ENCODE peak calls at places on chromosome 10, in nine cellular contexts. One of them, this sample, is unnamed.

GRCh38 chr10:61869772-61870520 is 31.6 kb upstream of the ARID5B start:
- DNase-seq in left ventricle myocardium inferior: no peak
- DNase-seq in fibroblast of pulmonary artery: peak
- DNase-seq in GM23248: peak
- DNase-seq in H7: no peak
- DNase-seq in lower lobe of right lung: no peak
- DNase-seq in astrocyte of the spinal cord: peak
- DNase-seq in Peyer's patch: no peak
- DNase-seq in fibroblast of mammary gland: peak
- DNase-seq in this sample: no peak

GRCh38 chr10:100744136-100744979 is 1.0 kb upstream of the PAX2 start:
- DNase-seq in Peyer's patch: no peak
- DNase-seq in H7: peak
- DNase-seq in left ventricle myocardium inferior: no peak
- DNase-seq in fibroblast of mammary gland: no peak
- DNase-seq in astrocyte of the spinal cord: no peak
- DNase-seq in GM23248: no peak
- DNase-seq in lower lobe of right lung: no peak
- DNase-seq in fibroblast of pulmonary artery: no peak
- DNase-seq in this sample: no peak

GRCh38 chr10:76382381-76382851 is 951.0 kb downstream of the LRMDA start:
- DNase-seq in astrocyte of the spinal cord: peak
- DNase-seq in fibroblast of mammary gland: peak
- DNase-seq in lower lobe of right lung: no peak
- DNase-seq in left ventricle myocardium inferior: no peak
- DNase-seq in GM23248: peak
- DNase-seq in Peyer's patch: no peak
- DNase-seq in fibroblast of pulmonary artery: peak
- DNase-seq in H7: no peak
- DNase-seq in this sample: no peak

GRCh38 chr10:44974628-44975431 is 3.8 kb downstream of the DEPP1 start:
- DNase-seq in GM23248: peak
- DNase-seq in fibroblast of pulmonary artery: peak
- DNase-seq in fibroblast of mammary gland: peak
- DNase-seq in lower lobe of right lung: peak
- DNase-seq in left ventricle myocardium inferior: peak
- DNase-seq in H7: peak
- DNase-seq in Peyer's patch: peak
- DNase-seq in astrocyte of the spinal cord: peak
- DNase-seq in this sample: peak

GRCh38 chr10:46217749-46218453 is 68.9 kb upstream of the ANTXRL start:
- DNase-seq in lower lobe of right lung: no peak
- DNase-seq in H7: peak
- DNase-seq in fibroblast of mammary gland: no peak
- DNase-seq in fibroblast of pulmonary artery: no peak
- DNase-seq in Peyer's patch: no peak
- DNase-seq in GM23248: no peak
- DNase-seq in astrocyte of the spinal cord: no peak
- DNase-seq in left ventricle myocardium inferior: no peak
- DNase-seq in this sample: no peak

GRCh38 chr10:124674768-124675222 is 69.4 kb downstream of the FAM53B start:
- DNase-seq in fibroblast of pulmonary artery: no peak
- DNase-seq in left ventricle myocardium inferior: no peak
- DNase-seq in H7: no peak
- DNase-seq in lower lobe of right lung: peak
- DNase-seq in GM23248: no peak
- DNase-seq in fibroblast of mammary gland: no peak
- DNase-seq in Peyer's patch: no peak
- DNase-seq in astrocyte of the spinal cord: no peak
- DNase-seq in this sample: no peak

GRCh38 chr10:119370972-119371703 is 163.8 kb downstream of the GRK5 start:
- DNase-seq in left ventricle myocardium inferior: peak
- DNase-seq in Peyer's patch: peak
- DNase-seq in H7: peak
- DNase-seq in fibroblast of mammary gland: peak
- DNase-seq in GM23248: peak
- DNase-seq in astrocyte of the spinal cord: peak
- DNase-seq in lower lobe of right lung: no peak
- DNase-seq in fibroblast of pulmonary artery: peak
- DNase-seq in this sample: peak

GRCh38 chr10:61904711-61905445 is 3.4 kb downstream of the ARID5B start:
- DNase-seq in GM23248: peak
- DNase-seq in fibroblast of pulmonary artery: peak
- DNase-seq in fibroblast of mammary gland: peak
- DNase-seq in astrocyte of the spinal cord: peak
- DNase-seq in H7: peak
- DNase-seq in left ventricle myocardium inferior: no peak
- DNase-seq in lower lobe of right lung: no peak
- DNase-seq in Peyer's patch: no peak
- DNase-seq in this sample: peak

GRCh38 chr10:96840841-96841518 is 8.9 kb downstream of the LCOR start:
- DNase-seq in fibroblast of mammary gland: peak
- DNase-seq in fibroblast of pulmonary artery: peak
- DNase-seq in H7: no peak
- DNase-seq in astrocyte of the spinal cord: peak
- DNase-seq in GM23248: no peak
- DNase-seq in left ventricle myocardium inferior: no peak
- DNase-seq in Peyer's patch: no peak
- DNase-seq in lower lobe of right lung: no peak
- DNase-seq in this sample: no peak

GRCh38 chr10:43227911-43228782 is 38.7 kb downstream of the RASGEF1A start:
- DNase-seq in GM23248: no peak
- DNase-seq in left ventricle myocardium inferior: peak
- DNase-seq in Peyer's patch: peak
- DNase-seq in fibroblast of pulmonary artery: no peak
- DNase-seq in lower lobe of right lung: peak
- DNase-seq in fibroblast of mammary gland: no peak
- DNase-seq in H7: peak
- DNase-seq in astrocyte of the spinal cord: no peak
- DNase-seq in this sample: no peak

GRCh38 chr10:91582063-91582673 is 50.7 kb downstream of the PPP1R3C start:
- DNase-seq in lower lobe of right lung: no peak
- DNase-seq in left ventricle myocardium inferior: peak
- DNase-seq in fibroblast of pulmonary artery: no peak
- DNase-seq in fibroblast of mammary gland: no peak
- DNase-seq in Peyer's patch: no peak
- DNase-seq in astrocyte of the spinal cord: no peak
- DNase-seq in GM23248: no peak
- DNase-seq in H7: no peak
- DNase-seq in this sample: peak

GRCh38 chr10:91206427-91206826 is 14.0 kb upstream of the PCGF5 start:
- DNase-seq in astrocyte of the spinal cord: no peak
- DNase-seq in left ventricle myocardium inferior: no peak
- DNase-seq in fibroblast of mammary gland: no peak
- DNase-seq in H7: peak
- DNase-seq in fibroblast of pulmonary artery: no peak
- DNase-seq in lower lobe of right lung: no peak
- DNase-seq in GM23248: no peak
- DNase-seq in Peyer's patch: no peak
- DNase-seq in this sample: no peak

GRCh38 chr10:59954296-59954695 is 47.9 kb upstream of the CCDC6 start:
- DNase-seq in lower lobe of right lung: no peak
- DNase-seq in GM23248: peak
- DNase-seq in astrocyte of the spinal cord: no peak
- DNase-seq in left ventricle myocardium inferior: no peak
- DNase-seq in fibroblast of pulmonary artery: peak
- DNase-seq in Peyer's patch: no peak
- DNase-seq in fibroblast of mammary gland: peak
- DNase-seq in H7: no peak
- DNase-seq in this sample: no peak

GRCh38 chr10:71747808-71748523 is 25.4 kb downstream of the VSIR start:
- DNase-seq in left ventricle myocardium inferior: peak
- DNase-seq in astrocyte of the spinal cord: no peak
- DNase-seq in GM23248: no peak
- DNase-seq in Peyer's patch: no peak
- DNase-seq in fibroblast of mammary gland: no peak
- DNase-seq in fibroblast of pulmonary artery: no peak
- DNase-seq in lower lobe of right lung: no peak
- DNase-seq in H7: peak
- DNase-seq in this sample: no peak

GRCh38 chr10:22086730-22087364 is 83.3 kb upstream of the DNAJC1 start:
- DNase-seq in fibroblast of mammary gland: peak
- DNase-seq in Peyer's patch: peak
- DNase-seq in astrocyte of the spinal cord: peak
- DNase-seq in lower lobe of right lung: peak
- DNase-seq in H7: peak
- DNase-seq in GM23248: peak
- DNase-seq in left ventricle myocardium inferior: peak
- DNase-seq in fibroblast of pulmonary artery: peak
- DNase-seq in this sample: peak

GRCh38 chr10:51821045-51821444 is 121.7 kb upstream of the CSTF2T start:
- DNase-seq in fibroblast of pulmonary artery: no peak
- DNase-seq in lower lobe of right lung: no peak
- DNase-seq in fibroblast of mammary gland: no peak
- DNase-seq in GM23248: no peak
- DNase-seq in H7: no peak
- DNase-seq in astrocyte of the spinal cord: no peak
- DNase-seq in Peyer's patch: no peak
- DNase-seq in left ventricle myocardium inferior: no peak
- DNase-seq in this sample: no peak

GRCh38 chr10:71971769-71972555 is 7.8 kb downstream of the CHST3 start:
- DNase-seq in astrocyte of the spinal cord: no peak
- DNase-seq in fibroblast of mammary gland: no peak
- DNase-seq in lower lobe of right lung: no peak
- DNase-seq in Peyer's patch: no peak
- DNase-seq in H7: peak
- DNase-seq in fibroblast of pulmonary artery: no peak
- DNase-seq in GM23248: no peak
- DNase-seq in left ventricle myocardium inferior: no peak
- DNase-seq in this sample: no peak

DNA sequence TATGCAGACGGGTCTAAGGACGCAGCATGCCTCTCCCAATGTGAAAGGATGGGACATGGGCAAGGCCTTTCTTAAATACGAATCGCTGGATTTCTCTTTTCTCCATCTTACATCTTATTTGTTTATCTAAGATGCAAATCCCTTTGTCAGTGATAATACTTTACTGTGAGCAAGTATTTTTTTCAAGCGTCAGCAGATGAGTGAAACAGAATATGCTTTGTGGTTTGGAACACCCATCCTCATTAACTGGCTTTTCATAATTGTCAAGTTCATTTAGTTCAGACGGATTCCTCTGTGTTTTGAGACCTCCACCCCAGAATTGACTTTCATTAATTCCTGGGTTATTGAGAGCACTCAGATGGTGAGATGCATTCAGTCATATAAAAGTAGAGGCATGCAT is 149.8 kb downstream of the NSUN6 start:
- DNase-seq in H7: no peak
- DNase-seq in fibroblast of pulmonary artery: no peak
- DNase-seq in fibroblast of mammary gland: no peak
- DNase-seq in astrocyte of the spinal cord: no peak
- DNase-seq in GM23248: no peak
- DNase-seq in left ventricle myocardium inferior: no peak
- DNase-seq in lower lobe of right lung: no peak
- DNase-seq in Peyer's patch: no peak
- DNase-seq in this sample: no peak
- H3K4me3 ChIP-seq in H7: no peak
- H3K4me3 ChIP-seq in fibroblast of pulmonary artery: no peak
- H3K4me3 ChIP-seq in fibroblast of mammary gland: no peak
- H3K4me3 ChIP-seq in astrocyte of the spinal cord: no peak
- H3K4me3 ChIP-seq in GM23248: no peak
- H3K4me3 ChIP-seq in left ventricle myocardium inferior: no peak
- H3K4me3 ChIP-seq in lower lobe of right lung: no peak
- H3K4me3 ChIP-seq in Peyer's patch: no peak
- H3K4me3 ChIP-seq in this sample: no peak

GRCh38 chr10:30502266-30503058 is 68.5 kb downstream of the MAP3K8 start:
- DNase-seq in GM23248: peak
- DNase-seq in lower lobe of right lung: no peak
- DNase-seq in Peyer's patch: no peak
- DNase-seq in fibroblast of mammary gland: no peak
- DNase-seq in astrocyte of the spinal cord: no peak
- DNase-seq in fibroblast of pulmonary artery: peak
- DNase-seq in H7: no peak
- DNase-seq in left ventricle myocardium inferior: no peak
- DNase-seq in this sample: no peak
- H3K4me3 ChIP-seq in GM23248: peak
- H3K4me3 ChIP-seq in lower lobe of right lung: no peak
- H3K4me3 ChIP-seq in Peyer's patch: no peak
- H3K4me3 ChIP-seq in fibroblast of mammary gland: no peak
- H3K4me3 ChIP-seq in astrocyte of the spinal cord: no peak
- H3K4me3 ChIP-seq in fibroblast of pulmonary artery: no peak
- H3K4me3 ChIP-seq in H7: no peak
- H3K4me3 ChIP-seq in left ventricle myocardium inferior: no peak
- H3K4me3 ChIP-seq in this sample: no peak

GRCh38 chr10:29612657-29613056 is 22.1 kb downstream of the SVIL start:
- DNase-seq in Peyer's patch: no peak
- DNase-seq in GM23248: no peak
- DNase-seq in fibroblast of mammary gland: no peak
- DNase-seq in lower lobe of right lung: no peak
- DNase-seq in left ventricle myocardium inferior: no peak
- DNase-seq in fibroblast of pulmonary artery: no peak
- DNase-seq in astrocyte of the spinal cord: no peak
- DNase-seq in H7: no peak
- DNase-seq in this sample: no peak
- H3K4me3 ChIP-seq in Peyer's patch: no peak
- H3K4me3 ChIP-seq in GM23248: no peak
- H3K4me3 ChIP-seq in fibroblast of mammary gland: no peak
- H3K4me3 ChIP-seq in lower lobe of right lung: no peak
- H3K4me3 ChIP-seq in left ventricle myocardium inferior: no peak
- H3K4me3 ChIP-seq in fibroblast of pulmonary artery: no peak
- H3K4me3 ChIP-seq in astrocyte of the spinal cord: no peak
- H3K4me3 ChIP-seq in H7: no peak
- H3K4me3 ChIP-seq in this sample: no peak

GRCh38 chr10:128046156-128046933 is 79.9 kb downstream of the MKI67 start:
- DNase-seq in GM23248: no peak
- DNase-seq in fibroblast of mammary gland: no peak
- DNase-seq in astrocyte of the spinal cord: no peak
- DNase-seq in left ventricle myocardium inferior: no peak
- DNase-seq in H7: no peak
- DNase-seq in Peyer's patch: no peak
- DNase-seq in lower lobe of right lung: no peak
- DNase-seq in fibroblast of pulmonary artery: no peak
- DNase-seq in this sample: no peak

GRCh38 chr10:128046934-128047251 is 79.3 kb downstream of the MKI67 start:
- DNase-seq in H7: peak
- DNase-seq in fibroblast of mammary gland: no peak
- DNase-seq in left ventricle myocardium inferior: no peak
- DNase-seq in lower lobe of right lung: no peak
- DNase-seq in GM23248: no peak
- DNase-seq in fibroblast of pulmonary artery: no peak
- DNase-seq in Peyer's patch: no peak
- DNase-seq in astrocyte of the spinal cord: no peak
- DNase-seq in this sample: no peak

GRCh38 chr10:128047337-128047736 is 78.9 kb downstream of the MKI67 start:
- DNase-seq in H7: peak
- DNase-seq in GM23248: no peak
- DNase-seq in left ventricle myocardium inferior: peak
- DNase-seq in lower lobe of right lung: peak
- DNase-seq in Peyer's patch: peak
- DNase-seq in fibroblast of pulmonary artery: peak
- DNase-seq in astrocyte of the spinal cord: no peak
- DNase-seq in fibroblast of mammary gland: no peak
- DNase-seq in this sample: peak

GRCh38 chr10:128049226-128050010 is 76.8 kb downstream of the MKI67 start:
- DNase-seq in astrocyte of the spinal cord: no peak
- DNase-seq in Peyer's patch: no peak
- DNase-seq in lower lobe of right lung: no peak
- DNase-seq in left ventricle myocardium inferior: no peak
- DNase-seq in H7: no peak
- DNase-seq in fibroblast of mammary gland: no peak
- DNase-seq in GM23248: no peak
- DNase-seq in fibroblast of pulmonary artery: no peak
- DNase-seq in this sample: no peak

GRCh38 chr10:128047991-128048826 is 78.0 kb downstream of the MKI67 start:
- DNase-seq in left ventricle myocardium inferior: no peak
- DNase-seq in fibroblast of mammary gland: peak
- DNase-seq in lower lobe of right lung: no peak
- DNase-seq in astrocyte of the spinal cord: peak
- DNase-seq in fibroblast of pulmonary artery: peak
- DNase-seq in Peyer's patch: no peak
- DNase-seq in GM23248: peak
- DNase-seq in H7: no peak
- DNase-seq in this sample: peak
- H3K4me3 ChIP-seq in left ventricle myocardium inferior: peak
- H3K4me3 ChIP-seq in fibroblast of mammary gland: no peak
- H3K4me3 ChIP-seq in lower lobe of right lung: peak
- H3K4me3 ChIP-seq in astrocyte of the spinal cord: no peak
- H3K4me3 ChIP-seq in fibroblast of pulmonary artery: peak
- H3K4me3 ChIP-seq in Peyer's patch: peak
- H3K4me3 ChIP-seq in GM23248: no peak
- H3K4me3 ChIP-seq in H7: no peak
- H3K4me3 ChIP-seq in this sample: peak